ENCODE peak calls at places on chromosomes 3 and 15, in five cellular contexts. J, Y, C, V and Q are unnamed samples.

GRCh38 chr3:10609134-10609533 is 103.7 kb upstream of the ATP2B2 start:
- DNase-seq in J (no peak), Y (peak), C (no peak), V (no peak), Q (no peak)

GRCh38 chr3:57179580-57180410 is 14.6 kb upstream of the IL17RD start:
- DNase-seq in J (no peak), Y (peak), C (peak), V (no peak), Q (no peak)

GRCh38 chr3:127420825-127421224 is 133.0 kb upstream of the PRR20G start:
- DNase-seq in J (peak), Y (no peak), C (no peak), V (no peak), Q (no peak)

GRCh38 chr3:13480340-13481318 is 523 bp downstream of the HDAC11 start:
- DNase-seq in J (no peak), Y (no peak), C (no peak), V (no peak), Q (no peak)

GRCh38 chr15:52783929-52784798 is 6.0 kb downstream of the ONECUT1 start:
- DNase-seq in J (peak), Y (peak), C (no peak), V (peak), Q (no peak)

GRCh38 chr15:101114610-101115009 is 137.2 kb downstream of the CHSY1 start:
- DNase-seq in J (no peak), Y (no peak), C (no peak), V (no peak), Q (no peak)

GRCh38 chr15:89139613-89140499 is 51.6 kb downstream of the ABHD2 start:
- DNase-seq in J (no peak), Y (peak), C (peak), V (no peak), Q (no peak)

GRCh38 chr3:176574736-176575135 is 622.5 kb downstream of the TBL1XR1 start:
- DNase-seq in J (no peak), Y (no peak), C (no peak), V (no peak), Q (no peak)

GRCh38 chr3:88031543-88032148 is 27.2 kb downstream of the CGGBP1 start:
- DNase-seq in J (no peak), Y (no peak), C (no peak), V (no peak), Q (peak)

GRCh38 chr15:57550640-57551039 is 41.1 kb upstream of the MYZAP start:
- DNase-seq in J (no peak), Y (no peak), C (no peak), V (no peak), Q (no peak)

GRCh38 chr15:28895146-28895545 is 9.4 kb downstream of the APBA2 start:
- DNase-seq in J (no peak), Y (no peak), C (no peak), V (no peak), Q (no peak)

GRCh38 chr3:8319935-8320634 is 181.5 kb upstream of the LMCD1 start:
- DNase-seq in J (no peak), Y (no peak), C (no peak), V (no peak), Q (no peak)

GRCh38 chr3:54574906-54575305 is 353.0 kb downstream of the LRTM1 start:
- DNase-seq in J (no peak), Y (no peak), C (no peak), V (no peak), Q (no peak)

GRCh38 chr15:80549712-80550111 is 145.4 kb upstream of the ABHD17C start:
- DNase-seq in J (no peak), Y (no peak), C (no peak), V (no peak), Q (no peak)

GRCh38 chr3:78728406-78729145 is 1039.2 kb downstream of the ROBO1 start:
- DNase-seq in J (no peak), Y (peak), C (no peak), V (no peak), Q (no peak)

GRCh38 chr3:21734746-21735145 is 16.3 kb downstream of the ZNF385D start:
- DNase-seq in J (no peak), Y (no peak), C (no peak), V (no peak), Q (no peak)

GRCh38 chr15:100867476-100867875 is 12.2 kb upstream of the ALDH1A3 start:
- DNase-seq in J (no peak), Y (no peak), C (no peak), V (no peak), Q (no peak)

GRCh38 chr15:97680606-97681220 is 279.8 kb upstream of the ARRDC4 start:
- DNase-seq in J (no peak), Y (no peak), C (no peak), V (no peak), Q (no peak)

GRCh38 chr3:147398841-147399534 is 7.4 kb downstream of the ZIC4 start:
- DNase-seq in J (peak), Y (no peak), C (no peak), V (no peak), Q (no peak)

GRCh38 chr3:157501863-157502262 is 1.4 kb downstream of the VEPH1 start:
- DNase-seq in J (no peak), Y (no peak), C (no peak), V (no peak), Q (no peak)

GRCh38 chr15:63244976-63245645 is 32.3 kb upstream of the APH1B start:
- DNase-seq in J (no peak), Y (no peak), C (no peak), V (no peak), Q (no peak)

GRCh38 chr15:57326196-57326595 is 50.1 kb upstream of the CGNL1 start:
- DNase-seq in J (no peak), Y (no peak), C (no peak), V (no peak), Q (no peak)

GRCh38 chr15:96053039-96054021 is 277.2 kb upstream of the NR2F2 start:
- DNase-seq in J (peak), Y (peak), C (peak), V (peak), Q (no peak)

GRCh38 chr3:128949158-128949557 is 44.7 kb downstream of the CFAP92 start:
- DNase-seq in J (peak), Y (no peak), C (no peak), V (no peak), Q (no peak)
- TF ChIP-seq JUND in J (no peak), Y (no peak), C (no peak), V (no peak), Q (no peak)

GRCh38 chr15:66080791-66081475 is 172.6 kb downstream of the MEGF11 start:
- DNase-seq in J (peak), Y (peak), C (peak), V (no peak), Q (no peak)
- TF ChIP-seq JUND in J (no peak), Y (no peak), C (no peak), V (no peak), Q (no peak)

DNA sequence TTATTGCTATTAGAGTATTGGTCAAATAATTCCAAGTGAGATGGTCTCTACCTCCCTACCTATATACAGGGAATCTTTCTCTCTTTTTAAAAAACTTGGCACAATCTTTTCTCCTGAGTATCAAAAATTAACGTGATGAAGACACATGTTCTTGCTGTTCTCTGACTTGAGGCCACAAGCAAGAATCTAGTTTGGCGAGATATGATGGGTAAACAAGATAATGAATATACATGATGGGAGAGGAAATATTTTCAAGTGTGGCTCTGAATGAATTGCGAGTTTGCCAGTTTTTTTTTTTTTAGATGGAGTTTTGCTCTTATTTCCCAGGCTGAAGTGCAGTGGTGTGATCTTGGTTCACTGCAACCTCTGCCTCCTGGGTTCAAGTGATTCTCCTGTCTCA is 11.6 kb downstream of the NR1D2 start:
- DNase-seq in J (no peak), Y (no peak), C (no peak), V (no peak), Q (no peak)
- TF ChIP-seq JUND in J (no peak), Y (no peak), C (no peak), V (no peak), Q (no peak)

GRCh38 chr3:72310028-72310987 is 525.4 kb upstream of the PROK2 start:
- DNase-seq in J (no peak), Y (peak), C (peak), V (no peak), Q (peak)
- TF ChIP-seq JUND in J (no peak), Y (no peak), C (no peak), V (no peak), Q (no peak)

GRCh38 chr15:39798382-39798781 is 15.7 kb upstream of the FSIP1 start:
- DNase-seq in J (no peak), Y (no peak), C (no peak), V (no peak), Q (no peak)
- TF ChIP-seq JUND in J (no peak), Y (no peak), C (no peak), V (no peak), Q (no peak)

DNA sequence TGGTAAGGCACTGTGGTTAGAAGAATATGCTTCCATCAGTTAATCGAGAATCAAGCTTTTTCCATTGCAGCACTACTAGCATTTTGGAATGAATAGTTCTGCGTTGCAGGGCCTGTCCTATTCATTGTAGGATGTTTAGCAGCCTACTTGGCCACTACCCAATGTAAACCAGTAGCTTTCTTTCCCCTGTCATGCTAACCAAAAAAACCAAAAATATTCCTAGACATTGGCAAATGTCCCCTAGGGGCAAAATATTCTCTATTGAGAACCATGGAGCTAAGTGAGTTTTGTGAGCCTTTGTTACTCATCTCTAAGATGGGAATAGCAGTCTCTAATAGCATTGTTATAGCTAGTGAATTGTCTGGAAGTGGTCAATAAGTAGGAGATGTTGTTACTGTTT is 187.2 kb downstream of the CADPS start:
- DNase-seq in J (no peak), Y (no peak), C (no peak), V (no peak), Q (no peak)
- TF ChIP-seq JUND in J (no peak), Y (no peak), C (no peak), V (no peak), Q (no peak)

DNA sequence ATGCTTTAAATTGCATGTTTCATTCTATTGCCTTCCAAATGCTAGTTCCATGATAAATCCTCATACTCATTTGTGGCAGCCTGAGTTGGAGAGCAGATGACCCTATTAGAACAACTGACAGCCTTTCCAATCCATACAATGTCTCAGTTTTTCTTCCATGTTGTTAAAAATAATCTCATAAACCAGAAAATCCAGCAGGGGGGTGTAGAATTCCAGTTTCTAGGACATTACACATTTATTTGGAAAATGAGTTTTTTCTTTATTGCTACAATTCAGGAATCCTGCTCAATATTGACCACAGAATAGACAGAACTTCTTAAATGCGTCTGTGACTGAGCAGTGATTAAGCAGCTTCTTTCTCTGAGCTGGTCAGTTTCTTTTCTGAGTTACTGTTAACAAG is 174.2 kb upstream of the ATP10A start:
- DNase-seq in J (no peak), Y (no peak), C (no peak), V (no peak), Q (no peak)
- TF ChIP-seq JUND in J (no peak), Y (no peak), C (no peak), V (no peak), Q (no peak)

DNA sequence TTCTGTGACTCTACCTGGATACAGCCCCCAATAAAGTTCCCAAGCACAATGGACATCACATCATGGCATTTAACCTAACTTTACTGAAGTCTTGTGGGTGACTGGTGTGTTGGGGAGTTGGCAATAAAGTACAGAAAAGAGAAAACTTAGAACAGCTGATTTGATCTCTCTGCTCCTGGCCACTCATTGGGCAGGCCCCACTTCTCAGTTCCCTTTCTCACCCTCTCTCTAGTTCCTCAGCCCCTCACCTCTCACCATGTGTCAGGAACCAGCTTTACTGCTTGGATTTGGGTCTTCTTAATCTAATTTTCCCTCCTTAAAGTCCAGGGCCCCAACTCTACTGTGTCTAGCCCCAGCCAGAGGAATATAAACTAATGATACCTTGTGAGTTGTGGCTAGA is 713 bp upstream of the MUC13 start:
- DNase-seq in J (no peak), Y (no peak), C (no peak), V (no peak), Q (no peak)
- TF ChIP-seq JUND in J (no peak), Y (no peak), C (no peak), V (no peak), Q (no peak)

DNA sequence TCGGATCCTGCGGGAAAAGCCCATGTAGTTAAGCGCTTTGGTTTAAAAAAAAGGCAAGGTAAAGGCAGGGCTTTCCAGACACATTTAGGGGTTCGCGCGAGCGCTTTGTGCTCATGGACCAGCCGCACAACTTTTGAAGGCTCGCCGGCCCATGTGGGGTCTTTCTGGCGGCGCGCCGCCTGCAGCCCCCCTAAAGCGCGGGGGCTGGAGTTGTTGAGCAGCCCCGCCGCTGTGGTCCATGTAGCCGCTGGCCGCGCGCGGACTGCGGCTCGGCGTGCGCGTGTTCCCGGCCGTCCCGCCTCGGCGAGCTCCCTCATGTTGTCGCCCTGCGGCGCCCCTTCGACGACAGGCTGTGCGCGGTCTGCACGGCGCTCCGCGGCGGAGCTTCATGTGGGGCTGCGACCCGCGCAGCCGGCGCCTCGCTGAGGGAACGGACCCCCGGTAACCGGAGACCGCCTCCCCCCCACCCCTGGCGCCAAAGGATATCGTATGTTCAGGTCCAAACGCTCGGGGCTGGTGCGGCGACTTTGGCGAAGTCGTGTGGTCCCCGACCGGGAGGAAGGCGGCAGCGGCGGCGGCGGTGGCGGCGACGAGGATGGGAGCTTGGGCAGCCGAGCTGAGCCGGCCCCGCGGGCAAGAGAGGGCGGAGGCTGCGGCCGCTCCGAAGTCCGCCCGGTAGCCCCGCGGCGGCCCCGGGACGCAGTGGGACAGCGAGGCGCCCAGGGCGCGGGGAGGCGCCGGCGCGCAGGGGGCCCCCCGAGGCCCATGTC is 919 bp downstream of the SMAD6 start:
- DNase-seq in J (peak), Y (peak), C (no peak), V (no peak), Q (no peak)
- TF ChIP-seq JUND in J (no peak), Y (no peak), C (no peak), V (no peak), Q (no peak)